ENCODE peak calls at places on chromosomes 16 and 17, in five cellular contexts. L is tibial artery; I is mesendoderm; Q is ovary; K is CD8-positive, alpha-beta T cell. B is an unnamed sample.

GRCh38 chr17:17171991-17172939 is 33.9 kb downstream of the PLD6 start:
- DNase-seq in Q (no peak), I (peak), L (no peak), K (no peak), B (no peak)

GRCh38 chr16:19153876-19154275 is 14.2 kb upstream of the SYT17 start:
- DNase-seq in Q (no peak), L (no peak), I (no peak), K (no peak), B (no peak)

GRCh38 chr16:1337486-1337885 is 4.0 kb downstream of the BAIAP3 start:
- DNase-seq in Q (no peak), I (peak), L (no peak), K (no peak), B (no peak)

GRCh38 chr17:40361925-40362695 is 2.4 kb downstream of the GJD3 start:
- DNase-seq in I (no peak), K (no peak), Q (no peak), L (no peak), B (no peak)

GRCh38 chr17:77694391-77695363 is 263.8 kb upstream of the TNRC6C start:
- DNase-seq in K (no peak), Q (no peak), I (no peak), L (peak), B (no peak)

GRCh38 chr16:68786685-68787418 is 49.8 kb downstream of the CDH1 start:
- DNase-seq in L (no peak), Q (peak), I (no peak), K (no peak), B (no peak)

GRCh38 chr16:67833418-67834241 is 8.5 kb upstream of the THAP11 start:
- DNase-seq in K (peak), I (peak), Q (peak), L (peak), B (peak)

GRCh38 chr16:59048876-59049275 is 314.8 kb upstream of the GOT2 start:
- DNase-seq in I (peak), L (no peak), K (no peak), Q (no peak), B (no peak)

GRCh38 chr17:8253801-8254200 is 4.7 kb downstream of the PFAS start:
- DNase-seq in L (no peak), K (no peak), I (peak), Q (no peak), B (no peak)

GRCh38 chr16:81885976-81886586 is 107.0 kb downstream of the PLCG2 start:
- DNase-seq in I (peak), K (peak), Q (no peak), L (no peak), B (no peak)

GRCh38 chr17:44878627-44879221 is 20.5 kb downstream of the EFTUD2 start:
- DNase-seq in Q (no peak), I (peak), K (peak), L (no peak), B (no peak)